ENCODE peak calls at places on chromosomes 1 and 21, in four cellular contexts. M, Z, P and L are unnamed samples.

GRCh38 chr1:160376525-160377131 is 9.8 kb downstream of the NHLH1 start:
- DNase-seq in P (peak), M (peak), Z (peak), L (peak)

GRCh38 chr1:223471566-223471965 is 78.4 kb downstream of the CCDC185 start:
- DNase-seq in P (no peak), Z (no peak), M (no peak), L (no peak)

GRCh38 chr1:67795179-67795916 is 37.9 kb downstream of the GNG12 start:
- DNase-seq in M (no peak), P (no peak), Z (no peak), L (no peak)

GRCh38 chr1:179300112-179300511 is 6.5 kb downstream of the SOAT1 start:
- DNase-seq in Z (no peak), M (no peak), P (no peak), L (no peak)

GRCh38 chr1:95039360-95040031 is 33.3 kb downstream of the ALG14 start:
- DNase-seq in P (no peak), M (no peak), Z (no peak), L (no peak)

GRCh38 chr1:66564250-66564649 is 30.3 kb downstream of the SGIP1 start:
- DNase-seq in Z (no peak), P (no peak), M (no peak), L (no peak)

GRCh38 chr1:74964508-74964907 is 169.7 kb upstream of the LHX8 start:
- DNase-seq in M (peak), Z (no peak), P (no peak), L (no peak)

GRCh38 chr21:26982767-26983166 is 15.9 kb upstream of the ADAMTS5 start:
- DNase-seq in M (no peak), Z (no peak), P (no peak), L (peak)

GRCh38 chr1:110487676-110488075 is 31.3 kb downstream of the KCNA10 start:
- DNase-seq in P (no peak), M (no peak), Z (no peak), L (no peak)

GRCh38 chr1:6869002-6869380 is 83.7 kb downstream of the CAMTA1 start:
- DNase-seq in P (no peak), Z (peak), M (no peak), L (no peak)

GRCh38 chr1:165851034-165851658 is 23.7 kb downstream of the UCK2 start:
- DNase-seq in Z (no peak), P (peak), M (no peak), L (no peak)

GRCh38 chr1:65469889-65470340 is 49.4 kb downstream of the LEPR start:
- DNase-seq in M (peak), Z (no peak), P (no peak), L (no peak)

GRCh38 chr1:25890249-25891034 is 14.9 kb upstream of the PAQR7 start:
- DNase-seq in M (no peak), P (no peak), Z (no peak), L (no peak)

GRCh38 chr1:5949074-5949760 is 43.0 kb downstream of the NPHP4 start:
- DNase-seq in P (no peak), M (peak), Z (peak), L (peak)

GRCh38 chr1:204065174-204065985 is 7.5 kb upstream of the SOX13 start:
- DNase-seq in Z (peak), M (no peak), P (no peak), L (peak)

GRCh38 chr1:97632776-97633175 is 288.1 kb downstream of the DPYD start:
- DNase-seq in P (no peak), M (no peak), Z (no peak), L (no peak)

GRCh38 chr1:230772457-230773395 is 25.5 kb downstream of the CAPN9 start:
- DNase-seq in P (peak), M (peak), Z (peak), L (peak)

GRCh38 chr1:186476306-186477040 is 15.6 kb upstream of the PDC start:
- DNase-seq in P (no peak), Z (no peak), M (no peak), L (no peak)

GRCh38 chr1:248822148-248823032 is 3.3 kb downstream of the SH3BP5L start:
- DNase-seq in Z (no peak), M (no peak), P (peak), L (no peak)

GRCh38 chr1:157390646-157391045 is 161.7 kb downstream of the FCRL5 start:
- DNase-seq in Z (no peak), P (no peak), M (no peak), L (no peak)

GRCh38 chr1:41394918-41395598 is 33.8 kb downstream of the FOXO6 start:
- DNase-seq in M (peak), Z (peak), P (no peak), L (peak)

DNA sequence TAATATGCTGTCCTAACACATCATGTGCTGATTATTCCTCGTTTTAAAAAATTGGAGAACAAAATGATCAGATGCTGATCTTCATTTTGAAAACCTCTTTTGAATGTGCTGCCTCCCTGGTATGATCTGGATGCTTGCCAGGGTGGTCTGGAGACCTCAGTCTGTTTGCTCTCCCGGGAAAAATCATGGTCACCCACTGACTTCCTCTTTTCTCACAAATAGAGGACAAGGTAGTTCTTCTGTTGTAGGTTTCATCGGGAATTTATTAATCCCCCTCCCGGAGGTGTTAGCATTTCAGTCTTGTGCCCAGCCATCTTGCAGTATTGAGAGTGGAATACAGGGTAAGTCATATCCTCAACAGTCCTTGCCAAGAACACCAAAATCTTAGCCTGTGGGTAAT is 234.4 kb downstream of the SETD4 start:
- DNase-seq in M (no peak), Z (no peak), P (no peak), L (no peak)
- TF ChIP-seq EZH2phosphoT487 in M (no peak), Z (no peak), P (no peak), L (no peak)

DNA sequence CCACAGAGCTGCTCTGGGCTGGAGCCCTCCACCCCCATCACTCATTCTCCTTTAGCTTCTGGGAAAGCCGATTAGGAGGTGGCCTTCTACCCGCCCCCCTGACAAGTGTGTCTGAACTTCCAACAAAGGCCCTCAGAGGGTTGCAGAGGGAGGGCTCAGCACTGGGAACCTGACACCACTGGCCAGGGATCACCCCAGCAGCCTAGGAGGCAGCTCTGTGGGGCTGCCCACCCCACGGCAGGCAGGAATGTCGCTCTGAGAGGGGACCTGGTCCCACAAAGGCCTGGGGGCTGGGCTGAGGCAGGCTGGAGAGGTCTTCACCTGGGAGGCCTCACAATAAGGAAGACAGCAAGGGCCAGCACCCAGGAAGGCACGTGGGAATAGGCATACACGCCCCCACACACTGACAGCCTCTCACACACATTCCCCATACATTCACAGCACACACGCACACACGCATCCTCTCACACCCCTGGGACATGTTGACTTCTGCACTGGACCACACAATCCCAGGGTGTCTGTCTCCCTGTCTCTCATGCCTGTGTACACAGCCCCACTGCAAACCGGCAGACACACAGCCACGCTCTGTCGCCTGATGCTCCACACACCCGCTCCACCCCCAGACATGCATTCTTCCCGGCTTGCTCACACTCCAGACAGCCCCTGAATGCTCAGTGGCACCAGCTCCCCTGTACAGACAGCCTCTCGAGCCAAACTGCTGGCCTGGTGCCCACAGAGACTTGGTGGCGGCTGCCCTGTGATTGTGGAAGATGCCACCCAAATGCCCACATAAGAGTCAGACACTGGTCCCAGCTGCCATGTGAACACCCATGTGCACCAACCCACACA is 30.7 kb downstream of the DMBX1 start:
- DNase-seq in Z (peak), M (no peak), P (no peak), L (peak)
- TF ChIP-seq EZH2phosphoT487 in Z (no peak), M (no peak), P (no peak), L (no peak)

GRCh38 chr1:43936470-43937151 is 3.0 kb downstream of the ARTN start:
- DNase-seq in P (no peak), M (peak), Z (peak), L (peak)
- TF ChIP-seq EZH2phosphoT487 in P (no peak), M (no peak), Z (no peak), L (no peak)

DNA sequence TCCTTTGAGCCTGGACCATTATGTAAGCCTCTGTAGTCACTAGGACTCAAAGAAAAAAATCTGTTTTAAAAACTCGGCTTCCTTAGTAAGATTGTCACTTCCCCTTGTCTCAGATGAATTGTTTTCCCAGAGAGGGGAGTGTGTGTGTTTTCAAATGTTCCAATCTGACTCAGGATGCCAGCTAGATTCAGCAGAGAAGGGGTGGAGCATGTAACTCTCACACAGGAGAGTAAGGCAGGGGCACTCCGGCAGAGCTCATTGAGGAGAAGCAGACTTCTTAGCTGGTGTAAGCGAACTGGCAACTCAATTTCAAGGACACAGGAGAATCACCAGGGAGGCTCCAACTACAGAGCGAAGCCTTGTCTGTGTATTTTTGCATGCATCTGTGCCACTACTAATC is 623.2 kb downstream of the LMO4 start:
- DNase-seq in P (no peak), M (no peak), Z (no peak), L (no peak)
- TF ChIP-seq EZH2phosphoT487 in P (no peak), M (no peak), Z (no peak), L (no peak)

GRCh38 chr1:3054474-3054873 is 14.5 kb upstream of the PRDM16 start:
- DNase-seq in M (no peak), Z (no peak), P (no peak), L (no peak)
- TF ChIP-seq EZH2phosphoT487 in M (no peak), Z (no peak), P (no peak), L (no peak)

DNA sequence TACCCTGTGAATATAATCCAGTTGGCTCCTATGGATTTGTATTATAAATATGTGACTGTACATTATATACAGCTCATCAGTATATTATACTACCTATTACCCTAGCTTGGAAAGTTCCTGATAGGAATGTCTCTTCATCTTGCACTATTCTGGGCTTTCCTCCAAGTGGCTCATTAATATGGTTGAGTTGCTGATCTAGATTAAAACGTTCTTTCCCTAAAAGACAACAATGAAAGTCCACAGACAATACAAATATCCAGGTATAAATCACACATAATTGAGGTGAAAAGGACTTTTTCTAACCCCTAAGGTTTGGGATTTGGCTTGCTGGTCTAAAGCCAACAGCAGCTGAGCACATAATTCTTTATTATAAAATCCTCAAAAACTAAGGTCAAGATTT is 487.6 kb downstream of the TTLL7 start:
- DNase-seq in P (no peak), Z (no peak), M (no peak), L (no peak)
- TF ChIP-seq EZH2phosphoT487 in P (no peak), Z (no peak), M (no peak), L (no peak)

DNA sequence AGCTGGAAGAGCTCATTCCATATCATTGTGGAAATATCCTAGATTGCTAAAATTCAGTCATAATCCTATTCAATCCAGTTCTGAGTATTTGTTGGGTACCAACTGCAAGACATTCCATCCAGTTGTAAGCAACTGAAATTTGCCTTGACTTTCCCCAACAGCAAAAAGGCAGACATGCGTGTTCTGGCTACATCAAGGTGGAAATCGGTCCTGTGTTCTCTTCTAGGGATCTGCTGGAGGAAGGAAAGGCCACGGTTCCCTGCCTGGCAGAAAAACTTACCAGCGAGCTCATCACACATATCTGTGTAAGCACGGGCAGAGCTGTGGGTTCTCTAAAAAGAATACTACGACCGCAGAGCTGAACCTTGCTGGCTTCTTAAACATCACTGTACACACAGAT is 17.5 kb downstream of the MX1 start:
- DNase-seq in P (no peak), M (no peak), Z (no peak), L (no peak)
- TF ChIP-seq EZH2phosphoT487 in P (no peak), M (no peak), Z (no peak), L (no peak)

DNA sequence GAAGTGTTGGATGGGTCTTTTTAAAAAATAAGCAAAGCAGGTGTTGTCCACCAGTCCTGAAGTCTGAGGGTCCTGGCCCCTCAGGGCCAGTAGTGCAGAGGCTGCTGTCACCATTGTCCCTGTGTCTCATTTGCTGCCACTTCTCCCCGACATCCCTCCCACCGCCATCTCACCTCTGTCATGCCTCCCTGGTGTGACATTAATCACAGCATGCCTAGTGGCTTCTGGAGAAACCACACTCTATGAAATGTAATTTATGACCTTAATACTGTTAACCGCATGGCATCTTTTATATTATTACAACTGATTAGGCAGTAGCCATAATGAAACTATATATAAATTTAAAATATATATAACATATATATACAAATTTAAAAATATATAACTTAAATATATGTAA is 120.7 kb upstream of the MAGI3 start:
- DNase-seq in Z (no peak), P (no peak), M (no peak), L (no peak)
- TF ChIP-seq EZH2phosphoT487 in Z (no peak), P (no peak), M (no peak), L (no peak)

GRCh38 chr1:29343476-29343875 is 107.2 kb downstream of the PTPRU start:
- DNase-seq in Z (no peak), M (no peak), P (no peak), L (no peak)

GRCh38 chr1:29344336-29344735 is 108.0 kb downstream of the PTPRU start:
- DNase-seq in P (no peak), Z (no peak), M (no peak), L (peak)

GRCh38 chr1:29343908-29344307 is 107.6 kb downstream of the PTPRU start:
- DNase-seq in Z (no peak), P (no peak), M (no peak), L (no peak)

GRCh38 chr1:29341936-29342335 is 105.6 kb downstream of the PTPRU start:
- DNase-seq in P (no peak), M (no peak), Z (no peak), L (peak)

GRCh38 chr1:29342351-29342750 is 106.0 kb downstream of the PTPRU start:
- DNase-seq in Z (no peak), M (no peak), P (no peak), L (no peak)
- TF ChIP-seq EZH2phosphoT487 in Z (no peak), M (no peak), P (no peak), L (no peak)

DNA sequence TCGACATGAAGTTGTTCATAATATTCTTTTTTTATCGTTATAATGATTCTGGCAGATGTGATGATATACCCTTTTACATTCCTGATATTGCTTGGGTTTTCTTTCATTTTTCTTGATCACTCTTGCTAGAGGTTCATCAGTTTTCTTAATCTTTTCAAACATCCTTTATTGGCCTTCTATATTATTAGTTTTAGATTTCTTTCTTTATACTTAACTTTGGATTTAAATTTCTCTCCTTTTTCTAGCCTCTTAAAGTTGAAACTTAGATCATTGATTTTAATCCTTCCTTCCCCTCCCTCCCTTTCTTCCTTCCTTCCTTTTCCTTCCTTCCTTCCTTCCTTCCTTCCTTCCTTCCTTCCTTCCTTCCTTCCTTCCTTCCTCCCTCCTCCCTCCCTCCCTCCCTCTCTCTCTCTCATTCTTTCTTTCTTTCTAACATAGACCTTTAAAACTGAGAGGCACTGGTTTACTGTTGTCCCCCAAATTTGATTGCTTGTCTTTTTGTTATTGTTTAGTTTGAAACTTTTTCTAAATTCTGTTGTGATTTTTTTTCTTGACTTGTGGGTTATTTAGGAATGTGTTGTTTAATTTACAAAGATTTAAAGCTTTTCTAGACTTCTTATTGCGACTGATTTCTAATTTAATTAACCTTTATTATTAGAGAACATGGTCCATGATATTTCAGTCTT is 31.6 kb downstream of the HOOK1 start:
- DNase-seq in M (no peak), P (no peak), Z (no peak), L (no peak)
- TF ChIP-seq EZH2phosphoT487 in M (no peak), P (no peak), Z (no peak), L (no peak)